ENCODE peak calls at places on chromosome 10, in eight cellular contexts. M is PC-3, A is cardiac fibroblast, S is AG10803, E is A549, L is osteocyte, B is sigmoid colon, J is H1. V is an unnamed sample.

GRCh38 chr10:84525120-84525806 is 196.9 kb downstream of the CCSER2 start:
- DNase-seq in M (no peak), B (no peak), J (no peak), S (no peak), E (no peak), L (no peak), A (peak), V (no peak)

GRCh38 chr10:113552014-113552413 is 839 bp upstream of the HABP2 start:
- DNase-seq in E (no peak), B (no peak), A (no peak), M (peak), S (no peak), J (no peak), L (no peak), V (no peak)

GRCh38 chr10:76114556-76114955 is 683.1 kb downstream of the LRMDA start:
- DNase-seq in L (no peak), J (no peak), S (no peak), A (no peak), B (no peak), E (no peak), M (peak), V (no peak)

GRCh38 chr10:24889636-24890035 is 62.8 kb downstream of the PRTFDC1 start:
- DNase-seq in L (no peak), E (no peak), A (peak), J (no peak), S (peak), M (peak), B (no peak), V (no peak)

GRCh38 chr10:17561131-17561530 is 56.0 kb downstream of the HACD1 start:
- DNase-seq in A (no peak), B (no peak), L (no peak), S (peak), M (no peak), J (no peak), E (no peak), V (no peak)

GRCh38 chr10:115706482-115707076 is 566.4 kb downstream of the GFRA1 start:
- DNase-seq in B (no peak), L (no peak), M (peak), S (peak), E (no peak), J (no peak), A (peak), V (no peak)

GRCh38 chr10:114294549-114294948 is 55.5 kb downstream of the VWA2 start:
- DNase-seq in E (no peak), M (no peak), S (no peak), A (no peak), B (no peak), J (no peak), L (no peak), V (no peak)

GRCh38 chr10:88850712-88851111 is 932 bp downstream of the ANKRD22 start:
- DNase-seq in M (no peak), L (no peak), J (no peak), S (no peak), A (no peak), E (no peak), B (no peak), V (no peak)

GRCh38 chr10:43083764-43084163 is 6.9 kb downstream of the RET start:
- DNase-seq in E (no peak), L (no peak), S (no peak), B (no peak), A (no peak), M (no peak), J (no peak), V (no peak)

GRCh38 chr10:132889556-132889955 is 52.8 kb downstream of the CFAP46 start:
- DNase-seq in S (no peak), E (no peak), B (peak), A (no peak), M (no peak), J (no peak), L (no peak), V (peak)

GRCh38 chr10:110556993-110557601 is 10.4 kb upstream of the SMC3 start:
- DNase-seq in A (peak), L (no peak), M (peak), B (no peak), E (peak), S (peak), J (no peak), V (peak)

GRCh38 chr10:45550903-45551302 is 121.7 kb downstream of the ZFAND4 start:
- DNase-seq in L (no peak), B (no peak), M (peak), A (no peak), S (no peak), E (no peak), J (no peak), V (no peak)

GRCh38 chr10:55500931-55501559 is 700.0 kb upstream of the PCDH15 start:
- DNase-seq in B (no peak), L (no peak), S (peak), J (peak), E (no peak), M (peak), A (peak), V (no peak)
- TF ChIP-seq CTCF in B (no peak), L (peak), S (peak), J (peak), E (peak), M (peak), A (no peak), V (no peak)

GRCh38 chr10:86635402-86635801 is 18.9 kb upstream of the OPN4 start:
- DNase-seq in S (peak), E (no peak), A (peak), L (no peak), B (no peak), J (no peak), M (peak), V (no peak)

GRCh38 chr10:86630079-86630478 is 24.3 kb upstream of the OPN4 start:
- DNase-seq in E (no peak), J (no peak), A (peak), L (no peak), M (no peak), B (no peak), S (peak), V (no peak)

GRCh38 chr10:86632951-86633350 is 21.4 kb upstream of the OPN4 start:
- DNase-seq in S (no peak), L (no peak), J (no peak), B (no peak), A (no peak), M (no peak), E (no peak), V (no peak)

DNA sequence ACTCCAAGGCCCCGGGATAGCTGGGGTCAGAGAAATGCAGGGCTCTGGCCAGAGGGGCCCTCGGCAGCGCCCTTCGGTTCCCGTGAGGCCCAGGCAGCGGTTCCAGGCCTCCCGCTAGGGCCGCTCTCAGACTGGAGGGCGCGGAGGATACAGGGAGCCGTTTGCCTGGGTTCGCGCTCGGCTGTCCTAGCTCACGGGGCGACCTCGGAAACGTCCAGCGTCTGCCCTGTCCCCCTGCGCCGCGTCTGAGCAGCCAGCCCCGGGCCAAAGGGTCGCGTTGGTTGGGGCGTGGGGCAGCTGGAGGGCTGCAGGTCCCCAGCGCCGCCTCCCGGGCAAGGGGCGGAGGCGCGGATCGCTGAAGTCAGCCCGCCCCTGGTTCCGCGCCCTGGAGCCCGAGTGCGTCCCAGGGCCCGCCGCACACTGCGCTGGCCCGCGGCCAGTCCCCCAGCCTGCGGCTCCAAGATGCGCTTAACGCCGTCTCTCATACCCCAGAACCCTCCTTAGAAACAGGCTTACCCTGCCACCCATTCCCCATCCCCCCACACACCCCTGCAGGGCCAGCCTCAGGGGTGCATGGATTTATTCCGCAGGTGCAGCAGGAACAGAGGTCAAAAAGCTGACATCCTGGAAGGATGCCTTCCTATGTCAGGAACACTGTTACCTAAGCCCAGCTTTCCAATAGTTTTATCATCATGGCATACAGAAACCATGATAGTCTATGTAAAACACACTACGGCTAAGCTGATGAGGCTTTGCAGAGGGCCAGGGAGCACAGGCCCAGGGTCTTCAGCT is 22.1 kb upstream of the OPN4 start:
- DNase-seq in S (peak), J (peak), M (no peak), A (peak), L (no peak), E (no peak), B (no peak), V (no peak)
- TF ChIP-seq CTCF in S (no peak), J (peak), M (no peak), A (no peak), L (peak), E (no peak), B (no peak), V (peak)

GRCh38 chr10:58065529-58065815 is 202.2 kb downstream of the IPMK start:
- DNase-seq in L (no peak), M (no peak), B (no peak), J (no peak), E (no peak), A (no peak), S (no peak), V (no peak)

GRCh38 chr10:58063854-58064480 is 203.7 kb downstream of the IPMK start:
- DNase-seq in M (no peak), L (no peak), B (no peak), S (no peak), J (no peak), A (no peak), E (no peak), V (no peak)

GRCh38 chr10:58066979-58067378 is 200.7 kb downstream of the IPMK start:
- DNase-seq in E (no peak), L (no peak), M (no peak), A (no peak), S (no peak), J (no peak), B (no peak), V (no peak)

GRCh38 chr10:58066126-58066525 is 201.6 kb downstream of the IPMK start:
- DNase-seq in L (no peak), S (no peak), M (no peak), B (no peak), A (no peak), E (no peak), J (no peak), V (no peak)

GRCh38 chr10:58064714-58065528 is 202.8 kb downstream of the IPMK start:
- DNase-seq in L (no peak), A (peak), J (no peak), M (peak), B (no peak), E (peak), S (peak), V (no peak)
- TF ChIP-seq CTCF in L (peak), A (peak), J (peak), M (peak), B (no peak), E (peak), S (peak), V (peak)

GRCh38 chr10:82668266-82668665 is 793.3 kb downstream of the NRG3 start:
- DNase-seq in L (no peak), J (no peak), E (no peak), M (no peak), A (no peak), B (no peak), S (peak), V (no peak)
- TF ChIP-seq CTCF in L (no peak), J (no peak), E (no peak), M (no peak), A (no peak), B (no peak), S (no peak), V (no peak)

GRCh38 chr10:7410800-7411670 is at the start of gene SFMBT2:
- DNase-seq in L (peak), S (peak), J (no peak), B (peak), M (peak), A (peak), E (peak), V (peak)
- TF ChIP-seq CTCF in L (no peak), S (no peak), J (no peak), B (no peak), M (no peak), A (no peak), E (no peak), V (no peak)

GRCh38 chr10:71262027-71262426 is 49.7 kb downstream of the UNC5B start:
- DNase-seq in L (no peak), S (no peak), J (no peak), M (no peak), E (no peak), A (no peak), B (no peak), V (no peak)

GRCh38 chr10:71259815-71260501 is 47.6 kb downstream of the UNC5B start:
- DNase-seq in S (peak), B (no peak), L (no peak), A (no peak), E (no peak), M (no peak), J (no peak), V (no peak)

GRCh38 chr10:71259282-71259681 is 46.9 kb downstream of the UNC5B start:
- DNase-seq in M (no peak), S (no peak), L (no peak), E (no peak), J (no peak), A (no peak), B (no peak), V (no peak)

GRCh38 chr10:71262817-71263216 is 50.4 kb downstream of the UNC5B start:
- DNase-seq in L (no peak), E (no peak), B (no peak), S (no peak), M (no peak), J (no peak), A (no peak), V (no peak)

DNA sequence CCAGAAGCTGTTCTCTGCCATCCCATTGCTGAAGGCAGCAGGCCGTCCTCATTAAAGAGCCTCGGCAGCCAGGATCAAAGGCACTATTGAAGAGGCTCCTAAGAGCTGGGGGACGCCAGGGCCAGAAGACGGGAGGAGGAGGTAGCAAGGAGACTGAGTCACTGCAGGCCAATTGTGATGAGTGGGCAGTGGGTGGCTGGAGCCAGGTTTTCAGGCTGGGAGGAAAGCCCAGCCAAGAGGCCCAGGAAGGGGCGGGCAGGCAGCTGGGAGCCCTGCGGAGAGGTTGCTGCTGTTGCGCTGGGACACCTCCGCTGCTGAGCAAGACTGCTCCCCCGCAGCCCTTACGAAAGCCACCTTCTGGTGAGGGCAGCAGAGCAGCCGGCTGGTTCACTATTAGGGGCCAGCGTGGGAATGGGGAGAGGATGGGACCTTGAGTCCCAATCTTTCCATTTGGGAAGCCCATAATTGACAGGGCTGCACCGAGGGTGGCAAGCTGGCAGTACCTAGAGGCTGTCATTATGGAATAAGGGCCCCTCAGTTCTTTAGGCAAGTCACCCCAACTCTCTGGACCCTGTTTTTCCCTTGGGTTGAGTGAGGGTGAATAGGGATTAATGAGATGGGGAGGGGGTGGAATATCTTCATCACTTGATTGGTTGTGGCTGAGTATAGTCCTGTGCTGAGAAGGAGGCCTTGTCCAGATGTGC is 48.4 kb downstream of the UNC5B start:
- DNase-seq in L (no peak), S (peak), A (peak), J (no peak), M (no peak), B (no peak), E (no peak), V (peak)
- TF ChIP-seq CTCF in L (no peak), S (no peak), A (peak), J (no peak), M (no peak), B (no peak), E (no peak), V (no peak)

V was measured in uterus.